ENCODE peak calls at places on chromosomes 12 and 14, in nine cellular contexts. E, I, W, J, U, Q, B, K and F are unnamed samples.

GRCh38 chr12:60335765-60336164 is 739.9 kb downstream of the SLC16A7 start:
- DNase-seq in K (no peak), I (no peak), B (peak; percentile 41), Q (no peak), W (no peak), E (no peak), J (no peak), U (no peak), F (peak; percentile 6)

GRCh38 chr12:38669530-38669929 is 235.9 kb downstream of the CPNE8 start:
- DNase-seq in W (no peak), I (peak; percentile 18), E (no peak), J (no peak), B (peak; percentile 66), U (no peak), Q (no peak), K (no peak), F (no peak)

GRCh38 chr12:4862809-4863208 is 46.9 kb upstream of the KCNA1 start:
- DNase-seq in K (no peak), I (no peak), E (no peak), Q (no peak), W (no peak), B (no peak), U (no peak), J (no peak), F (no peak)

GRCh38 chr14:94748667-94749347 is 21.1 kb downstream of the GSC start:
- DNase-seq in J (no peak), U (peak; percentile 66), E (peak; percentile 42), I (peak; percentile 56), W (no peak), Q (no peak), B (no peak), K (no peak), F (peak; percentile 80)

GRCh38 chr14:20381341-20381740 is 32.0 kb downstream of the TEP1 start:
- DNase-seq in K (no peak), E (no peak), Q (no peak), U (no peak), B (no peak), I (no peak), J (no peak), W (no peak), F (no peak)

GRCh38 chr12:124655317-124656213 is 88.2 kb upstream of the NCOR2 start:
- DNase-seq in J (no peak), I (peak; percentile 73), Q (no peak), B (peak; percentile 99), K (peak; percentile 43), W (peak; percentile 87), E (no peak), U (peak; percentile 91), F (peak; percentile 82)

GRCh38 chr14:38367922-38368321 is 112.0 kb upstream of the CLEC14A start:
- DNase-seq in J (no peak), K (no peak), E (no peak), Q (no peak), I (no peak), W (no peak), B (no peak), U (no peak), F (no peak)

GRCh38 chr14:32561520-32561919 is 232.4 kb downstream of the AKAP6 start:
- DNase-seq in W (no peak), U (no peak), K (peak; percentile 18), J (no peak), E (no peak), Q (no peak), B (peak; percentile 54), I (peak; percentile 61), F (peak; percentile 16)

GRCh38 chr12:4046150-4046845 is 173.1 kb upstream of the PARP11 start:
- DNase-seq in K (no peak), I (no peak), Q (no peak), J (no peak), W (no peak), U (no peak), B (no peak), E (no peak), F (no peak)

GRCh38 chr12:122730215-122731014 is at the start of gene HCAR1:
- DNase-seq in Q (no peak), K (no peak), I (peak; percentile 44), U (no peak), E (peak; percentile 81), W (no peak), B (peak; percentile 25), J (no peak), F (no peak)

GRCh38 chr14:64812412-64812811 is 67.3 kb downstream of the SPTB start:
- DNase-seq in U (no peak), K (no peak), J (no peak), B (no peak), I (peak; percentile 41), Q (no peak), W (peak; percentile 74), E (no peak), F (peak; percentile 90)

GRCh38 chr12:107057071-107057834 is 36.1 kb downstream of the CRY1 start:
- DNase-seq in U (no peak), E (no peak), Q (no peak), K (no peak), I (no peak), B (peak; percentile 49), W (no peak), J (no peak), F (no peak)

GRCh38 chr12:89470741-89471504 is 53.7 kb downstream of the GALNT4 start:
- DNase-seq in W (no peak), Q (no peak), K (peak; percentile 21), U (peak; percentile 14), B (peak; percentile 77), I (no peak), J (no peak), E (no peak), F (peak; percentile 73)

GRCh38 chr14:68106456-68106855 is 286.9 kb downstream of the RAD51B start:
- DNase-seq in K (no peak), J (no peak), B (no peak), Q (no peak), U (no peak), E (no peak), W (no peak), I (no peak), F (no peak)

GRCh38 chr12:38543151-38543550 is 226.6 kb downstream of the ALG10B start:
- DNase-seq in U (no peak), B (no peak), E (no peak), W (no peak), I (peak; percentile 14), K (no peak), Q (no peak), J (no peak), F (peak; percentile 10)

GRCh38 chr12:25939606-25940005 is 18.9 kb upstream of the RASSF8 start:
- DNase-seq in E (no peak), B (no peak), J (no peak), U (no peak), K (no peak), Q (no peak), W (no peak), I (no peak), F (no peak)

GRCh38 chr12:119157528-119157927 is 21.2 kb upstream of the HSPB8 start:
- DNase-seq in Q (no peak), J (no peak), K (no peak), U (peak; percentile 85), I (no peak), W (peak; percentile 96), B (no peak), E (no peak), F (no peak)

GRCh38 chr12:102478416-102479098 is 1.8 kb downstream of the IGF1 start:
- DNase-seq in W (no peak), B (no peak), Q (peak; percentile 7), U (no peak), E (peak; percentile 86), I (peak; percentile 68), J (no peak), K (no peak), F (peak; percentile 62)

GRCh38 chr12:59431266-59431665 is 164.6 kb upstream of the SLC16A7 start:
- DNase-seq in W (no peak), Q (no peak), I (no peak), U (no peak), B (peak; percentile 15), J (no peak), E (no peak), K (no peak), F (peak; percentile 21)

GRCh38 chr12:125561-125960 is 59.0 kb downstream of the IQSEC3 start:
- DNase-seq in Q (no peak), J (no peak), W (no peak), I (no peak), K (no peak), B (no peak), U (no peak), E (no peak), F (no peak)

GRCh38 chr12:88501976-88502938 is 78.0 kb downstream of the KITLG start:
- DNase-seq in W (no peak), I (no peak), U (no peak), J (peak; percentile 24), B (peak; percentile 23), K (peak; percentile 60), E (no peak), Q (no peak), F (no peak)

GRCh38 chr14:100891051-100891450 is 12.5 kb downstream of the RTL1 start:
- DNase-seq in Q (no peak), W (peak; percentile 15), B (no peak), E (no peak), I (no peak), K (no peak), U (no peak), J (no peak), F (no peak)

GRCh38 chr12:49548822-49549648 is 10.2 kb downstream of the KCNH3 start:
- DNase-seq in E (peak; percentile 38), B (no peak), J (no peak), I (peak; percentile 60), U (no peak), Q (no peak), K (no peak), W (peak; percentile 67), F (peak; percentile 73)